ENCODE peak calls at places on chromosomes 16 and 17, in seven cellular contexts. L, C, W, V, Y, S and Z are unnamed samples.

GRCh38 chr17:42754782-42755181 is 6.2 kb upstream of the RAMP2 start:
- DNase-seq in V (no peak), W (no peak), L (no peak), C (peak; percentile 41), S (no peak), Y (no peak), Z (no peak)

GRCh38 chr16:2328428-2328827 is 12.1 kb downstream of the ABCA3 start:
- DNase-seq in C (no peak), S (no peak), L (no peak), Y (no peak), W (no peak), V (no peak), Z (no peak)

GRCh38 chr17:61402073-61402541 is 2.5 kb downstream of the TBX2 start:
- DNase-seq in V (no peak), C (no peak), Y (no peak), W (no peak), S (no peak), L (no peak), Z (no peak)

GRCh38 chr16:67258160-67258835 is 9.5 kb downstream of the SLC9A5 start:
- DNase-seq in C (no peak), W (no peak), V (no peak), Y (no peak), S (no peak), L (no peak), Z (no peak)

GRCh38 chr17:17341452-17341851 is 38.3 kb downstream of the NT5M start:
- DNase-seq in L (no peak), Y (no peak), S (no peak), V (no peak), W (no peak), C (no peak), Z (no peak)

GRCh38 chr17:41962111-41962510 is 4.5 kb upstream of the CNP start:
- DNase-seq in S (no peak), Y (no peak), L (no peak), W (no peak), V (no peak), C (no peak), Z (no peak)

GRCh38 chr17:61837175-61838051 is 25.9 kb downstream of the BRIP1 start:
- DNase-seq in Y (peak; percentile 58), W (peak; percentile 32), S (peak; percentile 7), L (peak; percentile 51), C (peak; percentile 81), V (no peak), Z (peak; percentile 27)

GRCh38 chr17:75174996-75175395 is 7.8 kb downstream of the SUMO2 start:
- DNase-seq in W (no peak), C (no peak), L (no peak), Y (no peak), S (no peak), V (no peak), Z (no peak)

GRCh38 chr17:81831957-81832607 is 1.0 kb downstream of the MCRIP1 start:
- DNase-seq in S (peak; percentile 43), V (no peak), W (no peak), L (no peak), Y (peak; percentile 72), C (peak; percentile 41), Z (no peak)

GRCh38 chr17:19646788-19647696 is 1.5 kb upstream of the ALDH3A2 start:
- DNase-seq in C (no peak), V (no peak), S (no peak), L (no peak), Y (no peak), W (no peak), Z (no peak)

GRCh38 chr16:75111514-75112280 is 4.9 kb downstream of the LDHD start:
- DNase-seq in Y (no peak), L (no peak), C (no peak), V (no peak), S (no peak), W (no peak), Z (no peak)

GRCh38 chr16:49464093-49464492 is 90.5 kb downstream of the C16orf78 start:
- DNase-seq in V (no peak), Y (no peak), C (no peak), S (no peak), L (no peak), W (no peak), Z (no peak)

GRCh38 chr16:50741225-50741807 is 570 bp upstream of the CYLD start:
- DNase-seq in S (no peak), V (no peak), W (no peak), C (no peak), Y (no peak), L (no peak), Z (no peak)

GRCh38 chr17:18158022-18158600 is 25.5 kb upstream of the ALKBH5 start:
- DNase-seq in V (no peak), C (peak; percentile 85), L (peak; percentile 84), S (peak; percentile 97), W (peak; percentile 93), Y (peak; percentile 96), Z (peak; percentile 94)

GRCh38 chr16:1159973-1160772 is 7.3 kb downstream of the CACNA1H start:
- DNase-seq in V (peak; percentile 19), W (no peak), L (peak; percentile 93), C (no peak), S (no peak), Y (no peak), Z (no peak)

GRCh38 chr17:40112191-40112590 is 9.6 kb upstream of the MSL1 start:
- DNase-seq in C (no peak), V (no peak), W (no peak), L (no peak), S (no peak), Y (no peak), Z (no peak)

GRCh38 chr17:28031174-28031573 is 11.3 kb upstream of the NLK start:
- DNase-seq in Y (no peak), S (no peak), V (no peak), W (no peak), C (no peak), L (no peak), Z (no peak)

GRCh38 chr17:10621397-10621796 is 35.7 kb downstream of the MYH3 start:
- DNase-seq in S (no peak), L (no peak), C (no peak), V (no peak), W (no peak), Y (no peak), Z (no peak)

GRCh38 chr17:42194133-42194899 is at the start of gene GHDC:
- DNase-seq in S (peak; percentile 70), Y (peak; percentile 86), L (peak; percentile 61), V (peak; percentile 72), W (peak; percentile 90), C (peak; percentile 64), Z (no peak)

GRCh38 chr17:63842540-63843386 is at the start of gene SMARCD2:
- DNase-seq in L (peak; percentile 99), C (peak; percentile 99), W (peak; percentile 98), V (peak; percentile 95), S (peak; percentile 98), Y (peak; percentile 99), Z (peak; percentile 96)

GRCh38 chr16:30997887-30998711 is 12.3 kb downstream of the STX1B start:
- DNase-seq in V (no peak), L (no peak), Y (no peak), C (peak; percentile 84), S (no peak), W (no peak), Z (no peak)

GRCh38 chr16:75193265-75193650 is 13.7 kb downstream of the CTRB2 start:
- DNase-seq in C (no peak), V (no peak), Y (no peak), L (no peak), W (no peak), S (no peak), Z (no peak)

GRCh38 chr17:2936351-2936750 is 127.1 kb downstream of the OR1D5 start:
- DNase-seq in L (no peak), C (no peak), W (no peak), Y (no peak), S (no peak), V (no peak), Z (no peak)

GRCh38 chr17:78412403-78412802 is 34.0 kb downstream of the PGS1 start:
- DNase-seq in W (no peak), S (peak; percentile 27), C (peak; percentile 36), L (no peak), V (no peak), Y (no peak), Z (no peak)

GRCh38 chr16:83994087-83994486 is 26.0 kb downstream of the NECAB2 start:
- DNase-seq in W (no peak), Y (peak; percentile 43), V (no peak), L (no peak), S (no peak), C (peak; percentile 95), Z (no peak)

GRCh38 chr17:32878211-32878610 is 1.3 kb upstream of the MYO1D start:
- DNase-seq in Y (no peak), V (no peak), W (no peak), C (peak; percentile 32), S (no peak), L (no peak), Z (no peak)

GRCh38 chr16:35144212-35144932 is 1685.0 kb downstream of the TP53TG3F start:
- DNase-seq in W (no peak), C (no peak), L (no peak), Y (no peak), S (no peak), V (no peak), Z (no peak)

GRCh38 chr16:80993293-80993691 is 13.4 kb downstream of the CMC2 start:
- DNase-seq in W (no peak), Y (no peak), C (peak; percentile 90), S (no peak), V (no peak), L (no peak), Z (no peak)

GRCh38 chr16:85622683-85623082 is 9.6 kb downstream of the GSE1 start:
- DNase-seq in C (no peak), L (no peak), Y (no peak), S (no peak), V (no peak), W (no peak), Z (no peak)